ENCODE peak calls at places on chromosomes 2 and 18, in ten cellular contexts. One of them, this sample, is unnamed.

GRCh38 chr2:231181848-231182247 is 16.6 kb upstream of the ARMC9 start:
- DNase-seq in GM23248: peak; percentile 83
- DNase-seq in left lung: peak; percentile 84
- DNase-seq in ovary: no peak
- DNase-seq in right atrium auricular region: peak; percentile 89
- DNase-seq in sigmoid colon: peak; percentile 81
- DNase-seq in IMR-90: peak; percentile 50
- DNase-seq in cardiac muscle cell: peak; percentile 61
- DNase-seq in transverse colon: peak; percentile 46
- DNase-seq in adrenal gland: peak; percentile 89
- DNase-seq in this sample: no peak

GRCh38 chr2:61905372-61906186 is at the start of gene COMMD1:
- DNase-seq in ovary: peak; percentile 64
- DNase-seq in transverse colon: peak; percentile 86
- DNase-seq in cardiac muscle cell: peak; percentile 80
- DNase-seq in left lung: peak; percentile 88
- DNase-seq in GM23248: peak; percentile 92
- DNase-seq in right atrium auricular region: peak; percentile 80
- DNase-seq in IMR-90: peak; percentile 60
- DNase-seq in adrenal gland: peak; percentile 81
- DNase-seq in sigmoid colon: peak; percentile 85
- DNase-seq in this sample: peak; percentile 76

GRCh38 chr2:22934789-22935188 is 450.2 kb upstream of the KLHL29 start:
- DNase-seq in IMR-90: no peak
- DNase-seq in GM23248: no peak
- DNase-seq in adrenal gland: no peak
- DNase-seq in cardiac muscle cell: no peak
- DNase-seq in right atrium auricular region: no peak
- DNase-seq in transverse colon: no peak
- DNase-seq in sigmoid colon: no peak
- DNase-seq in ovary: no peak
- DNase-seq in left lung: no peak
- DNase-seq in this sample: no peak

GRCh38 chr2:182379235-182379634 is 47.6 kb downstream of the PDE1A start:
- DNase-seq in sigmoid colon: no peak
- DNase-seq in left lung: no peak
- DNase-seq in GM23248: peak; percentile 21
- DNase-seq in transverse colon: no peak
- DNase-seq in ovary: no peak
- DNase-seq in right atrium auricular region: no peak
- DNase-seq in IMR-90: peak; percentile 67
- DNase-seq in adrenal gland: no peak
- DNase-seq in cardiac muscle cell: peak; percentile 92
- DNase-seq in this sample: no peak

GRCh38 chr2:143333168-143333791 is 204.1 kb downstream of the ARHGAP15 start:
- DNase-seq in GM23248: no peak
- DNase-seq in sigmoid colon: no peak
- DNase-seq in cardiac muscle cell: no peak
- DNase-seq in adrenal gland: no peak
- DNase-seq in right atrium auricular region: no peak
- DNase-seq in left lung: no peak
- DNase-seq in ovary: no peak
- DNase-seq in transverse colon: no peak
- DNase-seq in IMR-90: no peak
- DNase-seq in this sample: no peak

GRCh38 chr2:151200277-151200676 is 61.4 kb downstream of the RBM43 start:
- DNase-seq in sigmoid colon: no peak
- DNase-seq in left lung: no peak
- DNase-seq in GM23248: no peak
- DNase-seq in transverse colon: no peak
- DNase-seq in ovary: no peak
- DNase-seq in right atrium auricular region: no peak
- DNase-seq in cardiac muscle cell: no peak
- DNase-seq in IMR-90: no peak
- DNase-seq in adrenal gland: no peak
- DNase-seq in this sample: no peak

GRCh38 chr2:43251171-43251731 is 24.8 kb upstream of the ZFP36L2 start:
- DNase-seq in IMR-90: peak; percentile 86
- DNase-seq in left lung: no peak
- DNase-seq in sigmoid colon: no peak
- DNase-seq in GM23248: peak; percentile 76
- DNase-seq in ovary: peak; percentile 43
- DNase-seq in adrenal gland: no peak
- DNase-seq in transverse colon: no peak
- DNase-seq in cardiac muscle cell: peak; percentile 65
- DNase-seq in right atrium auricular region: no peak
- DNase-seq in this sample: no peak

GRCh38 chr2:233832414-233832813 is 21.9 kb downstream of the HJURP start:
- DNase-seq in sigmoid colon: peak; percentile 24
- DNase-seq in ovary: no peak
- DNase-seq in transverse colon: no peak
- DNase-seq in GM23248: peak; percentile 13
- DNase-seq in cardiac muscle cell: peak; percentile 59
- DNase-seq in right atrium auricular region: no peak
- DNase-seq in left lung: no peak
- DNase-seq in IMR-90: peak; percentile 82
- DNase-seq in adrenal gland: no peak
- DNase-seq in this sample: no peak

GRCh38 chr2:102141915-102142828 is at the start of gene IL1R1:
- DNase-seq in right atrium auricular region: peak; percentile 81
- DNase-seq in IMR-90: peak; percentile 80
- DNase-seq in sigmoid colon: peak; percentile 90
- DNase-seq in GM23248: peak; percentile 97
- DNase-seq in left lung: peak; percentile 87
- DNase-seq in cardiac muscle cell: peak; percentile 81
- DNase-seq in transverse colon: peak; percentile 81
- DNase-seq in adrenal gland: peak; percentile 79
- DNase-seq in ovary: peak; percentile 82
- DNase-seq in this sample: peak; percentile 47

GRCh38 chr2:172247203-172247602 is 144.5 kb upstream of the DLX2 start:
- DNase-seq in adrenal gland: no peak
- DNase-seq in cardiac muscle cell: no peak
- DNase-seq in sigmoid colon: no peak
- DNase-seq in GM23248: no peak
- DNase-seq in IMR-90: no peak
- DNase-seq in ovary: no peak
- DNase-seq in transverse colon: no peak
- DNase-seq in left lung: no peak
- DNase-seq in right atrium auricular region: no peak
- DNase-seq in this sample: no peak

GRCh38 chr2:27085670-27086089 is 892 bp upstream of the KHK start:
- DNase-seq in left lung: peak; percentile 85
- DNase-seq in ovary: peak; percentile 78
- DNase-seq in GM23248: peak; percentile 87
- DNase-seq in cardiac muscle cell: peak; percentile 72
- DNase-seq in IMR-90: peak; percentile 45
- DNase-seq in transverse colon: peak; percentile 84
- DNase-seq in sigmoid colon: peak; percentile 94
- DNase-seq in right atrium auricular region: peak; percentile 88
- DNase-seq in adrenal gland: peak; percentile 82
- DNase-seq in this sample: no peak

GRCh38 chr2:156005999-156006712 is 326.4 kb downstream of the NR4A2 start:
- DNase-seq in adrenal gland: no peak
- DNase-seq in left lung: no peak
- DNase-seq in sigmoid colon: no peak
- DNase-seq in GM23248: peak; percentile 0
- DNase-seq in ovary: no peak
- DNase-seq in IMR-90: no peak
- DNase-seq in cardiac muscle cell: no peak
- DNase-seq in transverse colon: no peak
- DNase-seq in right atrium auricular region: no peak
- DNase-seq in this sample: no peak
- H3K4me1 ChIP-seq in adrenal gland: no peaks in the 10 kb centered on the region
- H3K4me1 ChIP-seq in left lung: no peaks in the 10 kb centered on the region
- H3K4me1 ChIP-seq in sigmoid colon: no peaks in the 10 kb centered on the region
- H3K4me1 ChIP-seq in GM23248: no peaks in the 10 kb centered on the region
- H3K4me1 ChIP-seq in ovary: no peaks in the 10 kb centered on the region
- H3K4me1 ChIP-seq in IMR-90: no peaks in the 10 kb centered on the region
- H3K4me1 ChIP-seq in cardiac muscle cell: no peaks in the 10 kb centered on the region
- H3K4me1 ChIP-seq in transverse colon: no peaks in the 10 kb centered on the region
- H3K4me1 ChIP-seq in right atrium auricular region: no peaks in the 10 kb centered on the region
- H3K4me1 ChIP-seq in this sample: no peaks in the 10 kb centered on the region

GRCh38 chr18:77131100-77131651 is 1.4 kb downstream of the MBP start:
- DNase-seq in sigmoid colon: peak; percentile 64
- DNase-seq in ovary: no peak
- DNase-seq in transverse colon: peak; percentile 46
- DNase-seq in right atrium auricular region: no peak
- DNase-seq in left lung: peak; percentile 86
- DNase-seq in GM23248: no peak
- DNase-seq in cardiac muscle cell: peak; percentile 56
- DNase-seq in adrenal gland: peak; percentile 46
- DNase-seq in IMR-90: no peak
- DNase-seq in this sample: no peak

GRCh38 chr18:77130229-77131099 is 2.1 kb downstream of the MBP start:
- DNase-seq in left lung: peak; percentile 36
- DNase-seq in cardiac muscle cell: no peak
- DNase-seq in sigmoid colon: peak; percentile 55
- DNase-seq in adrenal gland: no peak
- DNase-seq in transverse colon: no peak
- DNase-seq in IMR-90: no peak
- DNase-seq in ovary: no peak
- DNase-seq in GM23248: no peak
- DNase-seq in right atrium auricular region: no peak
- DNase-seq in this sample: no peak

GRCh38 chr18:77129150-77129551 is 3.4 kb downstream of the MBP start:
- DNase-seq in IMR-90: peak; percentile 68
- DNase-seq in ovary: no peak
- DNase-seq in GM23248: peak; percentile 92
- DNase-seq in transverse colon: no peak
- DNase-seq in sigmoid colon: peak; percentile 84
- DNase-seq in left lung: peak; percentile 22
- DNase-seq in right atrium auricular region: no peak
- DNase-seq in adrenal gland: no peak
- DNase-seq in cardiac muscle cell: peak; percentile 81
- DNase-seq in this sample: no peak

GRCh38 chr18:77124452-77124922 is 8.1 kb downstream of the MBP start:
- DNase-seq in ovary: no peak
- DNase-seq in adrenal gland: no peak
- DNase-seq in GM23248: peak; percentile 48
- DNase-seq in right atrium auricular region: no peak
- DNase-seq in IMR-90: no peak
- DNase-seq in transverse colon: no peak
- DNase-seq in cardiac muscle cell: no peak
- DNase-seq in sigmoid colon: peak; percentile 63
- DNase-seq in left lung: peak; percentile 32
- DNase-seq in this sample: no peak

GRCh38 chr18:77127769-77128671 is 4.6 kb downstream of the MBP start:
- DNase-seq in cardiac muscle cell: peak; percentile 90
- DNase-seq in sigmoid colon: peak; percentile 73
- DNase-seq in right atrium auricular region: no peak
- DNase-seq in left lung: peak; percentile 42
- DNase-seq in ovary: peak; percentile 62
- DNase-seq in adrenal gland: peak; percentile 60
- DNase-seq in GM23248: peak; percentile 94
- DNase-seq in IMR-90: peak; percentile 89
- DNase-seq in transverse colon: peak; percentile 59
- DNase-seq in this sample: peak; percentile 63
- H3K4me3 ChIP-seq in cardiac muscle cell: no peak overlapping the region
- H3K4me3 ChIP-seq in sigmoid colon: no peak overlapping the region
- H3K4me3 ChIP-seq in right atrium auricular region: no peak overlapping the region
- H3K4me3 ChIP-seq in left lung: no peak overlapping the region
- H3K4me3 ChIP-seq in ovary: no peak overlapping the region
- H3K4me3 ChIP-seq in adrenal gland: no peak overlapping the region
- H3K4me3 ChIP-seq in GM23248: peak overlapping the region; percentile 55
- H3K4me3 ChIP-seq in IMR-90: no peak overlapping the region
- H3K4me3 ChIP-seq in transverse colon: no peak overlapping the region
- H3K4me3 ChIP-seq in this sample: peak overlapping the region; percentile 14

DNA sequence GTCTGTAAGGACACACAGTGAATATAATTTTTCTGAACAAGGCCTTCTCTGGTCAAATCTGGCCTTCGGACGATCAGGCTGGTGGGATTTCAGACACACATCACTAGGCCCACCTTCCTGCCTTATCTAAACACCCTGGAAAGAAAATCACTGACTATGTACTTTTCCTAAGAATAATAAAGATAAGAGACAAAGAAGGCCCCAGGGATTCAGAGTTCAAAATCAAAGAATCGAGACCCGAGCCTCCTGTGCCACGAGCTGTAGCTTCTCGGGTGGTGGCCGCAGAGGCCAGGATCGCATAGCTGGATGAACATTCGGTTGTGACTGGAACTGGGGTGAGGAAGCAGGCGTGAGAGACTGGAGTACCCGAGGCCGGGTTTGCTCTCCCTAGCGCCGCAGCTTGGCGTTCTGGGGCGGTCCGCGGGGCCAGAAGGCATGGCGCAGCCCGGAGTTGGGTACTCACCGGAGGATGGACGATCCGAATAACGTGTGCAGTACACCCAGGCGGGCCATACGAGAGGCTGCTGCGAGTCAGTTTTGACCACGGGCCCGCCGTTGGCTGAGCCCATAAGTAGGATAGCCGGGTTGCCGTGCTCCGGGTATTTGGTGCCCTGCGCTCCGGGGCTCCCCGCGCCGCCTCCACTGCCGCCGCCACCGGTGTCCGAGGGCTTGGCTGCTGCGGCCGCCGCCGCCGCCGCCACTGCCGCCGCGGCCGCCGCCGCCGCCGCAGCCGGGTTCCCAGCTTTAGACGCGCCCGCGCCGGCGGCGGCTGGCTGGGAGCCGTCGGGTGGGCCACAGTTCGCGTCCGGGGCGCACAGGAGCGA is 1.4 kb downstream of the EN1 start:
- DNase-seq in ovary: no peak
- DNase-seq in left lung: no peak
- DNase-seq in GM23248: peak; percentile 77
- DNase-seq in adrenal gland: no peak
- DNase-seq in right atrium auricular region: peak; percentile 54
- DNase-seq in sigmoid colon: no peak
- DNase-seq in transverse colon: no peak
- DNase-seq in cardiac muscle cell: no peak
- DNase-seq in IMR-90: no peak
- DNase-seq in this sample: no peak
- H3K27ac ChIP-seq in ovary: no peak overlapping the region
- H3K27ac ChIP-seq in left lung: no peak overlapping the region
- H3K27ac ChIP-seq in GM23248: peak overlapping the region; percentile 88
- H3K27ac ChIP-seq in adrenal gland: no peak overlapping the region
- H3K27ac ChIP-seq in right atrium auricular region: no peak overlapping the region
- H3K27ac ChIP-seq in sigmoid colon: no peak overlapping the region
- H3K27ac ChIP-seq in transverse colon: no peak overlapping the region
- H3K27ac ChIP-seq in cardiac muscle cell: no peak overlapping the region
- H3K27ac ChIP-seq in IMR-90: no peak overlapping the region
- H3K27ac ChIP-seq in this sample: no peak overlapping the region

DNA sequence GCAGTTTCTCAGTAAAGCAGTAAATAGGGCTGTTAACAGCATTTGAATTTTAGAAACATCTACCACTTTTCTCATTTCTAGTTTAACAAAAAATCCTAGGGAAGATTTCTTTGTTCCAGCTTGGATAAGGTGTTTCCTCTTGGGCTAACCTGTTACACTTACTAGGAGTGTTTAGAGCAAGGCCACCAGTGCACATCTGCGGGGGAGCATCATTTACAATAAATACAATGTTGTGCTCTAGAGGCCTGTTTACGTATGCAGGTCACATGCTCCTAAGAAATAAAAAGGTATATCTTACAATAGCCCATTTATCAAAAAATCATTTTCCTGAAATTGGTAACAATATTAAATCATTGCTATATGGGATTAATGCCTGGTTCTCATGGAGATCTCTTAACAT is 8.1 kb downstream of the ZNF638 start:
- DNase-seq in sigmoid colon: no peak
- DNase-seq in right atrium auricular region: no peak
- DNase-seq in IMR-90: no peak
- DNase-seq in GM23248: no peak
- DNase-seq in left lung: no peak
- DNase-seq in ovary: no peak
- DNase-seq in transverse colon: no peak
- DNase-seq in adrenal gland: no peak
- DNase-seq in cardiac muscle cell: no peak
- DNase-seq in this sample: no peak
- H3K4me1 ChIP-seq in sigmoid colon: peaks cover 84% of the 10 kb centered on the region
- H3K4me1 ChIP-seq in right atrium auricular region: no peaks in the 10 kb centered on the region
- H3K4me1 ChIP-seq in IMR-90: peaks cover 2% of the 10 kb centered on the region
- H3K4me1 ChIP-seq in GM23248: peaks cover 17% of the 10 kb centered on the region
- H3K4me1 ChIP-seq in left lung: no peaks in the 10 kb centered on the region
- H3K4me1 ChIP-seq in ovary: peaks cover 9% of the 10 kb centered on the region
- H3K4me1 ChIP-seq in transverse colon: peaks cover 9% of the 10 kb centered on the region
- H3K4me1 ChIP-seq in adrenal gland: peaks cover 54% of the 10 kb centered on the region
- H3K4me1 ChIP-seq in cardiac muscle cell: peaks cover 11% of the 10 kb centered on the region
- H3K4me1 ChIP-seq in this sample: peaks cover 21% of the 10 kb centered on the region